ENCODE peak calls at places on chromosomes 4 and X, in four cellular contexts. U is pancreas, P is mesenchymal stem cell, Q is kidney. W is an unnamed sample.
A peak's percentile ranks its signal among the peaks of the same experiment; 100 is the strongest.

GRCh38 chr4:187550256-187550950 is 445.2 kb upstream of the ZFP42 start:
- DNase-seq in P (no peak), Q (no peak), U (no peak), W (no peak)

GRCh38 chr4:166675411-166675810 is 558.9 kb downstream of the SPOCK3 start:
- DNase-seq in P (peak; percentile 88), Q (no peak), U (no peak), W (no peak)

GRCh38 chr4:25350561-25350960 is 26.5 kb upstream of the ANAPC4 start:
- DNase-seq in U (no peak), Q (no peak), P (no peak), W (no peak)

GRCh38 chr4:52198356-52198755 is 147.3 kb downstream of the SPATA18 start:
- DNase-seq in P (no peak), U (no peak), Q (no peak), W (no peak)

GRCh38 chr4:174757736-174758135 is 71.3 kb downstream of the GLRA3 start:
- DNase-seq in U (no peak), P (no peak), Q (no peak), W (no peak)

GRCh38 chrX:28303486-28303885 is 283.8 kb upstream of the IL1RAPL1 start:
- DNase-seq in Q (no peak), P (no peak), U (no peak), W (no peak)

GRCh38 chr4:87118421-87118820 is 102.0 kb downstream of the KLHL8 start:
- DNase-seq in Q (no peak), U (no peak), P (no peak), W (no peak)

GRCh38 chr4:62193726-62194125 is 993.6 kb downstream of the ADGRL3 start:
- DNase-seq in Q (no peak), P (no peak), U (no peak), W (no peak)

GRCh38 chrX:96834137-96834536 is 49.6 kb upstream of the RPA4 start:
- DNase-seq in P (no peak), Q (no peak), U (no peak), W (no peak)

GRCh38 chr4:95049838-95050237 is 292.1 kb downstream of the BMPR1B start:
- DNase-seq in U (no peak), P (peak; percentile 2), Q (no peak), W (no peak)

GRCh38 chr4:103046416-103047290 is 27.1 kb upstream of the SLC9B1 start:
- DNase-seq in U (no peak), P (peak; percentile 59), Q (no peak), W (peak; percentile 52)

GRCh38 chr4:15729910-15730533 is 27.2 kb downstream of the BST1 start:
- DNase-seq in P (peak; percentile 57), U (no peak), Q (no peak), W (peak; percentile 16)

GRCh38 chr4:2244947-2245786 is 3.2 kb upstream of the HAUS3 start:
- DNase-seq in U (no peak), P (no peak), Q (no peak), W (no peak)

GRCh38 chr4:72446353-72447055 is 122.5 kb downstream of the ADAMTS3 start:
- DNase-seq in P (no peak), U (no peak), Q (no peak), W (no peak)

DNA sequence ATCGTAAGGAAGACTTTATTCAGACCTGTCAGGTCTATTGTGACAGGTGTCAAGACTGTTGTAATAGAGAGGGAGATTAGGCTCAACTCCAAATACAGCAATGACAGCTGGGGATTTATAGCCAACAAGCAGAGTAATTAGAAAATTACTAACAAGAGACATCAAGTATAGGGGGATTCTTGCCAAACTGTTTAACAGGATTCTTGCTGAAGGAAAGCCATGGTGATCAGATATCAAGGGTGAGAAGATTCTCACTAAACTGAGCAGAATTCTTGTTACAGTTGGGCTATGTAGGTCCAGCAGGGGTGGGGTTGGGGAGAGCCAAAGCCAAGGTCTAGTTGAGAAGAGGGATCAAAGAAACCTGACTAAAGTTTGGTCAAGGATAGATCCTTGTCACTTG is 461.0 kb upstream of the GALNT7 start:
- DNase-seq in U (no peak), Q (no peak), P (no peak), W (no peak)
- H3K9me3 ChIP-seq in U (no peaks in the 10 kb centered on the region), Q (peaks cover 15% of the 10 kb centered on the region), P (peaks cover 51% of the 10 kb centered on the region), W (peaks cover 23% of the 10 kb centered on the region)

GRCh38 chr4:177356921-177357320 is 47.2 kb downstream of the NEIL3 start:
- DNase-seq in Q (no peak), P (peak; percentile 12), U (no peak), W (no peak)
- H3K9me3 ChIP-seq in Q (no peaks in the 10 kb centered on the region), P (no peaks in the 10 kb centered on the region), U (no peaks in the 10 kb centered on the region), W (no peaks in the 10 kb centered on the region)

DNA sequence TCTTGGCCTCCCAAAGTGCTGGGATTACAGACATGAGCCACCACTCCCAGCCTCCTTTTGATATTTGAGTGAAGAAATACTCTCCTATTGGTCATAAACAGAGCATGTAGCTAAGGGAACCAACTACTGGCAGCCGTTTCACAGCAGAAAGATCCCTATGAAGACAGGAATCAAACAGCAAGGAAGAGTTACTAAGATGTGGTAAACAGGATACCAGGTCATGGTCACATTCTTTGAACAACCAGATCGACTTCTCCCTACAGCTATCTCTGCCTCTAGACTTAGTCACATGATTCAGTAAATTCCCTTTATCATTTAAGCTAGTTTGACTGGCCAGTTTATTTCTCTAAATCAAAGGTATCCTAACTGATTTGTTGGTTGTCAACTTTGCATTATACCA is 9.0 kb upstream of the HNRNPD start:
- DNase-seq in U (no peak), Q (no peak), P (no peak), W (no peak)
- H3K9me3 ChIP-seq in U (no peaks in the 10 kb centered on the region), Q (no peaks in the 10 kb centered on the region), P (no peaks in the 10 kb centered on the region), W (no peaks in the 10 kb centered on the region)

DNA sequence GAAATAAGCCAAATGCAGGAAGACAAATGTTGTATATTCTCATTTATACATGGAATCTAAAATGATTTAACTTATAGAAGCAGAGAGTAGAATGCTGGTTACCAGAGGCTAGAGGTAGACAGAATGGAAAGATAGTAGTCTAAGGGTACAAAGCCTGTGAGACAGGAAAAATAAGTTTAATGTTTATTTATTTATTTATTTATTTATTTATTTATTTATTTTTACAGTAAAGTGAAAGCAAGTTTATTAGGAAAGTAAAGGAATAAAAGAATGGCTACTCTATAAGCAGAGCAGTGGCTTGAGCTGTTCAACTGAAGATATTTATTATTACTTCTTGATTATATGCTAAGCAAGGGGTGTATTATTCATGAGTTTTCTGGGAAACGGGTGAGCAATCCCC is 203.2 kb downstream of the LAS1L start:
- DNase-seq in P (no peak), Q (no peak), U (no peak), W (no peak)
- H3K9me3 ChIP-seq in P (peaks cover 8% of the 10 kb centered on the region), Q (no peaks in the 10 kb centered on the region), U (no peaks in the 10 kb centered on the region), W (no peaks in the 10 kb centered on the region)

GRCh38 chr4:159684061-159684460 is 581.2 kb downstream of the RAPGEF2 start:
- DNase-seq in P (no peak), Q (no peak), U (no peak), W (no peak)

GRCh38 chr4:159689526-159689925 is 586.6 kb downstream of the RAPGEF2 start:
- DNase-seq in P (no peak), U (no peak), Q (no peak), W (no peak)

GRCh38 chr4:159682996-159683395 is 580.1 kb downstream of the RAPGEF2 start:
- DNase-seq in Q (no peak), P (peak; percentile 69), U (no peak), W (no peak)

DNA sequence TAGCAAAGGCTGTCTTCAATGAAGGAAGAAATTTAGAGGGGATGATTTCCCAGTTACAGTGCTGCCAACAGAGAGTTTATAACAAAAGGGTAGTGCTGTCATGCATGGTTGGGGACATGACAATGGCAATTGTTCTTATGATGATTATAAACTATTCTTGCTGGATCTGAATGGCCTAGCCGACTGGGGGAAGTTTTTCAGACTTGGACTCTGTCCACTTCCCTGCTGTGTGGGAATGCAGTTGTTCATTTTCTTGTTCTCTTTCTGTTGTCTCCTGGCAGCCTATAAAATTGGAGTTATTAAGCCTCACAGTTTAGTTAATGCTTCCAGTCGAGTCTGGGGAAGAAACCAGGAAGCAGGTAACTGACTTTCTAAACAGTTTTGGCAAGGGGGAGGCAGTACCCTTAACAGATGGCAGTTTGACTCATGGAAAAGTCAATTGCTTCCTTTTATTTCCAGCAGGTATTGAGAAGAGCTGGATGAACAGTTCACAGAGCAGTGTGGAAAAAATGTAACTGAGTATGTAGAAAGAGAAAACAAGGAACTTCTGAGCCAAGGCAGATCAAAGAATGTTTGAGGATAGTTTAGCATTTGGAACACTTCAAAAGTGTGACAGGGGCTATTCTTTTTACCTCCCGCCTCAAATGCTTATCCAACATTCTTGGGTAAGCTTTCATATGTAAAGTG is 582.7 kb downstream of the RAPGEF2 start:
- DNase-seq in P (peak; percentile 18), Q (no peak), U (no peak), W (no peak)
- H3K9me3 ChIP-seq in P (peaks cover 21% of the 10 kb centered on the region), Q (no peaks in the 10 kb centered on the region), U (no peaks in the 10 kb centered on the region), W (no peaks in the 10 kb centered on the region)

GRCh38 chr4:12138478-12138877 is 709.8 kb upstream of the HS3ST1 start:
- DNase-seq in Q (no peak), P (no peak), U (no peak), W (no peak)

GRCh38 chr4:12137556-12137955 is 708.9 kb upstream of the HS3ST1 start:
- DNase-seq in P (no peak), U (no peak), Q (no peak), W (no peak)

GRCh38 chr4:12145106-12145505 is 716.4 kb upstream of the HS3ST1 start:
- DNase-seq in Q (no peak), U (no peak), P (no peak), W (no peak)

GRCh38 chr4:12144051-12144450 is 715.4 kb upstream of the HS3ST1 start:
- DNase-seq in Q (no peak), U (no peak), P (no peak), W (no peak)

GRCh38 chr4:12140864-12141263 is 712.2 kb upstream of the HS3ST1 start:
- DNase-seq in Q (no peak), U (no peak), P (no peak), W (no peak)
- H3K9me3 ChIP-seq in Q (no peaks in the 10 kb centered on the region), U (no peaks in the 10 kb centered on the region), P (peaks cover 5% of the 10 kb centered on the region), W (no peaks in the 10 kb centered on the region)

GRCh38 chrX:136321532-136321931 is 20.8 kb downstream of the ADGRG4 start:
- DNase-seq in P (no peak), U (no peak), Q (no peak), W (no peak)
- H3K9me3 ChIP-seq in P (no peaks in the 10 kb centered on the region), U (no peaks in the 10 kb centered on the region), Q (no peaks in the 10 kb centered on the region), W (no peaks in the 10 kb centered on the region)

GRCh38 chr4:48998440-48998839 is 12.4 kb downstream of the CWH43 start:
- DNase-seq in Q (no peak), U (no peak), P (no peak), W (no peak)
- H3K9me3 ChIP-seq in Q (no peaks in the 10 kb centered on the region), U (no peaks in the 10 kb centered on the region), P (no peaks in the 10 kb centered on the region), W (no peaks in the 10 kb centered on the region)

W was measured in WERI-Rb-1.